ENCODE peak calls at places on chromosome 2, in four cellular contexts. F, C, K and N are unnamed samples.

GRCh38 chr2:125168442-125168841 is 1143.4 kb downstream of the CNTNAP5 start:
- DNase-seq in F (no peak), K (no peak), C (no peak), N (no peak)

GRCh38 chr2:86393521-86394490 is 47.4 kb upstream of the KDM3A start:
- DNase-seq in C (peak), F (peak), K (no peak), N (no peak)

GRCh38 chr2:26951246-26951645 is 19.2 kb upstream of the MAPRE3 start:
- DNase-seq in C (no peak), F (no peak), K (no peak), N (no peak)

GRCh38 chr2:113000436-113000835 is 4.8 kb upstream of the IL36A start:
- DNase-seq in K (no peak), F (no peak), C (no peak), N (no peak)

GRCh38 chr2:117785740-117786139 is 28.8 kb upstream of the DDX18 start:
- DNase-seq in K (no peak), C (peak), F (peak), N (no peak)

GRCh38 chr2:191869178-191869577 is 22.3 kb upstream of the CAVIN2 start:
- DNase-seq in F (no peak), K (no peak), C (peak), N (no peak)

GRCh38 chr2:43136862-43137261 is 89.5 kb downstream of the ZFP36L2 start:
- DNase-seq in C (no peak), K (peak), F (no peak), N (no peak)

GRCh38 chr2:72083751-72084583 is 63.7 kb downstream of the CYP26B1 start:
- DNase-seq in F (no peak), K (no peak), C (no peak), N (no peak)

GRCh38 chr2:47767880-47768609 is 14.9 kb upstream of the MSH6 start:
- DNase-seq in F (peak), C (peak), K (peak), N (peak)

DNA sequence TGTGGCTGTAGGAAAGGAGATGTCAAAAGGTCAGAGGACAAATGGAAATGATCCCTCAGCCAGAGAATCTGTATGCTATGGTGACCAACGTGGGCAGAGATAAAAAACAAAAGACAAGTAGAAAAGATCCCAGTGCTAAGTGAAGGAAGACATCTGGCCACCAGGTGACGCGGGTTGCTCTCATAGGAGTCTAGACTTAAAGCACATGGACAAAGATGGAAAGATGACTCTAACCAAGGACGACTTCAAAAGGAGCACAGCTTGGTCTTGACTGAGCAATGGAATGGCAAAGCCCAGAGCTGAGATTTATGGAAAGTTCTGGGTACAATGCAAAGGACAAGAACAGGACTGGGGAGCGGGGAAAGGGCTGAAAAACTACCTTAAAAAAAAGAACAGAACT is 96.8 kb downstream of the CLIP4 start:
- DNase-seq in F (no peak), K (peak), C (no peak), N (peak)
- TF ChIP-seq CTCF in F (no peak), K (no peak), C (no peak), N (no peak)

DNA sequence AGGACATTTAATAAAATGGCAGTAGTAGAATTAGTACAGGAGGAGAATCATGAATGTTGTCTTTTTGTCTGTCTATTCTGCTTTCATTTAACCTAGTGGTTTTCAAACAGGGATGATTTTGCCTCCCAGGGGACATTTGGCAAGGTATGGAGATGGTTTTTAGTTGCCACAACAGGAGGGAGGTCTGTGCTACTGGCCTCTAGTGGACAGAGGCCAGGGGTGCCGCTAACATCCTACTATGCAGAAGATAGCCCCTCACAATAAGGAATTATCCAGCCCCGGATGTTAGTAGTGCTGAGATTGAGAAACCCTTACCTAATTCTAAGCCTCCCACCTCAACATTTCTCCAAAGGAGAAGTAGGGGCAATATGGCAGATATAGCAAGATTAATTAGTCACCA is 18.3 kb downstream of the FASTKD2 start:
- DNase-seq in F (no peak), C (no peak), K (no peak), N (no peak)
- TF ChIP-seq CTCF in F (no peak), C (peak), K (no peak), N (no peak)

GRCh38 chr2:31138037-31138962 is at the start of gene GALNT14:
- DNase-seq in F (peak), K (peak), C (peak), N (no peak)
- TF ChIP-seq CTCF in F (no peak), K (peak), C (peak), N (peak)

GRCh38 chr2:11387100-11387390 is 42.6 kb upstream of the ROCK2 start:
- DNase-seq in F (no peak), C (no peak), K (no peak), N (no peak)

GRCh38 chr2:11388262-11389047 is 44.0 kb upstream of the ROCK2 start:
- DNase-seq in F (no peak), K (no peak), C (no peak), N (no peak)

GRCh38 chr2:11385847-11386246 is 41.4 kb upstream of the ROCK2 start:
- DNase-seq in K (no peak), C (no peak), F (no peak), N (no peak)

GRCh38 chr2:11389048-11389413 is 44.6 kb upstream of the ROCK2 start:
- DNase-seq in K (no peak), C (no peak), F (no peak), N (no peak)

GRCh38 chr2:11387831-11388230 is 43.4 kb upstream of the ROCK2 start:
- DNase-seq in K (no peak), F (peak), C (no peak), N (no peak)
- TF ChIP-seq CTCF in K (no peak), F (no peak), C (no peak), N (no peak)

GRCh38 chr2:36484454-36484853 is 113.5 kb downstream of the FEZ2 start:
- DNase-seq in C (no peak), K (no peak), F (no peak), N (no peak)

GRCh38 chr2:36486546-36487044 is 111.4 kb downstream of the FEZ2 start:
- DNase-seq in K (no peak), F (no peak), C (peak), N (no peak)

GRCh38 chr2:36487947-36488346 is 110.0 kb downstream of the FEZ2 start:
- DNase-seq in K (no peak), F (no peak), C (no peak), N (no peak)

GRCh38 chr2:36483290-36483689 is 114.7 kb downstream of the FEZ2 start:
- DNase-seq in F (no peak), K (no peak), C (no peak), N (no peak)

GRCh38 chr2:36485521-36485920 is 112.4 kb downstream of the FEZ2 start:
- DNase-seq in C (peak), F (no peak), K (no peak), N (no peak)
- TF ChIP-seq CTCF in C (no peak), F (no peak), K (no peak), N (no peak)

GRCh38 chr2:18855027-18855426 is 265.7 kb upstream of the NT5C1B start:
- DNase-seq in F (no peak), C (peak), K (no peak), N (no peak)
- TF ChIP-seq CTCF in F (no peak), C (peak), K (no peak), N (no peak)

GRCh38 chr2:238287702-238288649 is at the start of gene PER2:
- DNase-seq in C (peak), K (peak), F (peak), N (peak)
- TF ChIP-seq CTCF in C (no peak), K (no peak), F (no peak), N (no peak)

GRCh38 chr2:185375731-185376130 is 362.9 kb upstream of the FSIP2 start:
- DNase-seq in F (no peak), K (no peak), C (no peak), N (no peak)

GRCh38 chr2:185372188-185372587 is 366.4 kb upstream of the FSIP2 start:
- DNase-seq in C (no peak), F (no peak), K (no peak), N (no peak)

GRCh38 chr2:185374878-185375277 is 363.7 kb upstream of the FSIP2 start:
- DNase-seq in C (no peak), F (no peak), K (no peak), N (no peak)

DNA sequence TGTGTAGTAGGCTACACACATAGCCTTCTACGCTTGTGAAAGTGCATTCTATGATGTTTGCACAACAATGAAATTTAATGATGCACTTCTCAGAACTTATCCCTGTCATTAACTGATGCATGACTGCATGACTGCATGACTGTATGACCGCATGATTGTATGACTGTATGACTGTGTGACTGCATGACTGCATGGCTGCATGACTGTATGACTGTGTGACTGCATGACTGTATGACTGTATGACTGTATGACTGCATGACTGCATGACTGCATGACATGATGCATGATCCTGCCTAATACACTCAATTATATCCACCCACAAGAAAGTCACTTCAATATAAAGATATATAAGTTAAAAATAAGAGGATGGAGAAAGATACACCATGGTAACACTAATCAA is 365.4 kb upstream of the FSIP2 start:
- DNase-seq in C (no peak), F (no peak), K (no peak), N (no peak)
- TF ChIP-seq CTCF in C (no peak), F (no peak), K (no peak), N (no peak)

DNA sequence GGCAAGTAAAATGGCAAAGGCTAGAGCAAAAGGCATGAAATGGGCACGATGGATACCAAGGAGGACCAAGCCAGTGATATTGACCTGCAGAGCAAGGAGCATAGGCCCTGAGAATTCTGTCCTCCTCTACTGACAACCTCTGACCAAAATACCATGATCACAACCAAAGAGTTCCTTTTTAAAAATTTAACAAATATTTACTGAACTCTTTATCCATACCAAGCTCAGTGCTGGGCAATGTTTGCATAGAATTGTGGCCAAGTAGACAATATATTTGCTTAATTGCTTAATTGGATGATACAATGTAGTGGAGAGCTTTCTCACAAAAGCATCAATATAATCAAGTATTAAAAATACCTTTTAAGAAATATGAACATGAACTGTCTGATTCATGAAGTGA is 265.7 kb downstream of the ICOS start:
- DNase-seq in K (no peak), C (no peak), F (no peak), N (no peak)
- TF ChIP-seq CTCF in K (no peak), C (no peak), F (no peak), N (no peak)

GRCh38 chr2:2699117-2699497 is 368.0 kb upstream of the MYT1L start:
- DNase-seq in K (no peak), F (no peak), C (no peak), N (no peak)

GRCh38 chr2:2701176-2701781 is 370.2 kb upstream of the MYT1L start:
- DNase-seq in C (no peak), F (no peak), K (no peak), N (no peak)

GRCh38 chr2:2696341-2697132 is 365.5 kb upstream of the MYT1L start:
- DNase-seq in C (no peak), F (no peak), K (no peak), N (no peak)

GRCh38 chr2:2701813-2702212 is 370.7 kb upstream of the MYT1L start:
- DNase-seq in K (peak), C (no peak), F (no peak), N (no peak)

DNA sequence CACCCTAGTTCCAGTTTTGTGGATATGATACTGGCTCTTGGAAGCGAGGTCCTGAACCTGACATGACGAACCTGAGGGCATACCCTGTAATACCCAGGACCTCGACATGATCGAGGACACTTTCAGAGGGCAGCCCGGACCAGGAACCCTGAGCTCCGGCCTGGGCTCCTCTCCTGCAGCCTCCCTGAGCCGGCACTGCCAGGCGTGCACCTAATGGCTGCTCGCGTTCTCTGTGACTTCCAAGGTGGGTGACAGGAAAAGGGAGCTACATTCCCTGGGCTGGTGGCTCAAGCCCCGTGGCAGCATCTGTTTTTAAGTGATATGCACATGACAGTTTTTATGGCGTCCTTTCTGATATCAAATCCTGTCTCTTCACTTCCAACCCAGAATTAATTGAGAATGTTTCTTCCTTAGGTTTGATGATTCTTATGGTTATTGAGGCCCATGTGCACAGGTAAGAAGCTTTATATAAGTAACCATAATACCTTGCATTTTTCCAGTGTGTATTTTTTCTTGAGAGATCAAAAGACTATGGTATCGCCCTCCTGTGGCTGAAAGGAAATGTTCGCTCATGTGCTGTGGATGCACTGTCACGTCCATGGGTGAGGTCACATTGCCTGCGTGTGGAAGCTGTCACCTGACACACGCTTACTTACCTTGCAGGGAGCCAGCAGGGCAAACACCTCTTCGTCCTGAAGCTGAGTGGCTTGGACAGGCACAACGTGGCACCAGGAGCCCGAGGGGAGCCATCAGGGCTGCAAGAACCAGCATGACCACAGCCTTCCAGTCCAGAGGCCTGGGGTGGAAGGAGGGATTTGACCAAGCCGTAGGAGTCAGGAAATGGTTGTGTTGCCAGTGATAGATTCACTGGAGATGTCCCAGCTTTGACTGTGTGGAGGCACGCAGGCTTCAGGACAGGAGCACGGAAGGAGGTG is 367.4 kb upstream of the MYT1L start:
- DNase-seq in K (no peak), C (no peak), F (no peak), N (no peak)
- TF ChIP-seq CTCF in K (no peak), C (no peak), F (no peak), N (no peak)